ENCODE peak calls at places on chromosomes 12 and 14, in five cellular contexts. One of them, this sample, is unnamed.

GRCh38 chr14:102749833-102750775 is 27.1 kb upstream of the TRAF3 start:
- DNase-seq in psoas muscle: no peak
- DNase-seq in neuronal stem cell: no peak
- DNase-seq in fibroblast of the conjunctiva: no peak
- DNase-seq in A549: no peak
- DNase-seq in this sample: no peak

GRCh38 chr12:89750821-89751227 is 42.2 kb upstream of the ATP2B1 start:
- DNase-seq in psoas muscle: no peak
- DNase-seq in neuronal stem cell: no peak
- DNase-seq in fibroblast of the conjunctiva: peak
- DNase-seq in A549: no peak
- DNase-seq in this sample: peak

GRCh38 chr14:75609606-75610476 is 31.4 kb downstream of the FLVCR2 start:
- DNase-seq in psoas muscle: no peak
- DNase-seq in neuronal stem cell: no peak
- DNase-seq in fibroblast of the conjunctiva: peak
- DNase-seq in A549: no peak
- DNase-seq in this sample: no peak

GRCh38 chr12:47828967-47829482 is 9.3 kb upstream of the HDAC7 start:
- DNase-seq in psoas muscle: peak
- DNase-seq in neuronal stem cell: no peak
- DNase-seq in fibroblast of the conjunctiva: no peak
- DNase-seq in A549: peak
- DNase-seq in this sample: no peak

GRCh38 chr12:132028111-132028510 is 78.4 kb downstream of the EP400 start:
- DNase-seq in psoas muscle: no peak
- DNase-seq in neuronal stem cell: no peak
- DNase-seq in fibroblast of the conjunctiva: no peak
- DNase-seq in A549: no peak
- DNase-seq in this sample: no peak

GRCh38 chr12:108890208-108890607 is 10.3 kb downstream of the DAO start:
- DNase-seq in psoas muscle: no peak
- DNase-seq in neuronal stem cell: no peak
- DNase-seq in fibroblast of the conjunctiva: no peak
- DNase-seq in A549: no peak
- DNase-seq in this sample: no peak

GRCh38 chr12:20458011-20458410 is 89.7 kb downstream of the PDE3A start:
- DNase-seq in psoas muscle: no peak
- DNase-seq in neuronal stem cell: no peak
- DNase-seq in fibroblast of the conjunctiva: no peak
- DNase-seq in A549: no peak
- DNase-seq in this sample: no peak

GRCh38 chr12:63164911-63165310 is 13.9 kb upstream of the AVPR1A start:
- DNase-seq in psoas muscle: no peak
- DNase-seq in neuronal stem cell: no peak
- DNase-seq in fibroblast of the conjunctiva: no peak
- DNase-seq in A549: no peak
- DNase-seq in this sample: no peak